ENCODE peak calls at places on chromosomes 7 and 10, in four cellular contexts. One of them, this sample, is unnamed.

GRCh38 chr10:113665806-113666354 is 2.0 kb upstream of the NRAP start:
- DNase-seq in body of pancreas: no peak
- DNase-seq in cardiac muscle cell: no peak
- DNase-seq in WERI-Rb-1: no peak
- DNase-seq in this sample: no peak

GRCh38 chr10:128864554-128865300 is 602.3 kb upstream of the MGMT start:
- DNase-seq in body of pancreas: no peak
- DNase-seq in cardiac muscle cell: no peak
- DNase-seq in WERI-Rb-1: no peak
- DNase-seq in this sample: no peak

GRCh38 chr7:22356855-22357310 is at the start of gene RAPGEF5:
- DNase-seq in body of pancreas: peak; percentile 73
- DNase-seq in cardiac muscle cell: peak; percentile 50
- DNase-seq in WERI-Rb-1: peak; percentile 52
- DNase-seq in this sample: peak; percentile 23

GRCh38 chr10:12806228-12807095 is 195.1 kb downstream of the CCDC3 start:
- DNase-seq in body of pancreas: no peak
- DNase-seq in cardiac muscle cell: no peak
- DNase-seq in WERI-Rb-1: no peak
- DNase-seq in this sample: no peak

GRCh38 chr10:112950714-112951348 is 784 bp downstream of the TCF7L2 start:
- DNase-seq in body of pancreas: peak; percentile 31
- DNase-seq in cardiac muscle cell: peak; percentile 68
- DNase-seq in WERI-Rb-1: peak; percentile 27
- DNase-seq in this sample: no peak

GRCh38 chr10:56785292-56785691 is 424.2 kb upstream of the ZWINT start:
- DNase-seq in body of pancreas: no peak
- DNase-seq in cardiac muscle cell: no peak
- DNase-seq in WERI-Rb-1: no peak
- DNase-seq in this sample: no peak

GRCh38 chr10:102645388-102645740 is 1.1 kb downstream of the TRIM8 start:
- DNase-seq in body of pancreas: peak; percentile 96
- DNase-seq in cardiac muscle cell: peak; percentile 68
- DNase-seq in WERI-Rb-1: peak; percentile 24
- DNase-seq in this sample: peak; percentile 42

GRCh38 chr7:27603813-27604212 is 58.9 kb downstream of the HIBADH start:
- DNase-seq in body of pancreas: no peak
- DNase-seq in cardiac muscle cell: peak; percentile 12
- DNase-seq in WERI-Rb-1: no peak
- DNase-seq in this sample: no peak

GRCh38 chr10:4151466-4151865 is 366.5 kb upstream of the KLF6 start:
- DNase-seq in body of pancreas: no peak
- DNase-seq in cardiac muscle cell: peak; percentile 13
- DNase-seq in WERI-Rb-1: peak; percentile 17
- DNase-seq in this sample: no peak

GRCh38 chr10:69742356-69742695 is 59.4 kb upstream of the COL13A1 start:
- DNase-seq in body of pancreas: no peak
- DNase-seq in cardiac muscle cell: no peak
- DNase-seq in WERI-Rb-1: no peak
- DNase-seq in this sample: no peak

GRCh38 chr7:51732951-51733350 is 416.3 kb upstream of the COBL start:
- DNase-seq in body of pancreas: no peak
- DNase-seq in cardiac muscle cell: no peak
- DNase-seq in WERI-Rb-1: peak; percentile 12
- DNase-seq in this sample: no peak

GRCh38 chr7:143934526-143935340 is at the start of gene OR2F2:
- DNase-seq in body of pancreas: no peak
- DNase-seq in cardiac muscle cell: no peak
- DNase-seq in WERI-Rb-1: no peak
- DNase-seq in this sample: no peak

GRCh38 chr7:18511351-18511750 is 15.8 kb downstream of the HDAC9 start:
- DNase-seq in body of pancreas: no peak
- DNase-seq in cardiac muscle cell: no peak
- DNase-seq in WERI-Rb-1: no peak
- DNase-seq in this sample: no peak

GRCh38 chr10:10831085-10831484 is 186.6 kb upstream of the CELF2 start:
- DNase-seq in body of pancreas: peak; percentile 12
- DNase-seq in cardiac muscle cell: no peak
- DNase-seq in WERI-Rb-1: no peak
- DNase-seq in this sample: no peak

GRCh38 chr7:98187138-98187502 is 24.1 kb upstream of the BHLHA15 start:
- DNase-seq in body of pancreas: no peak
- DNase-seq in cardiac muscle cell: no peak
- DNase-seq in WERI-Rb-1: no peak
- DNase-seq in this sample: no peak

GRCh38 chr10:11863353-11864105 is 40.4 kb downstream of the PROSER2 start:
- DNase-seq in body of pancreas: no peak
- DNase-seq in cardiac muscle cell: no peak
- DNase-seq in WERI-Rb-1: no peak
- DNase-seq in this sample: peak; percentile 25

GRCh38 chr10:72272689-72273409 is 875 bp upstream of the DDIT4 start:
- DNase-seq in body of pancreas: peak; percentile 93
- DNase-seq in cardiac muscle cell: peak; percentile 93
- DNase-seq in WERI-Rb-1: peak; percentile 90
- DNase-seq in this sample: peak; percentile 55

GRCh38 chr7:73526892-73527821 is 5.1 kb upstream of the BAZ1B start:
- DNase-seq in body of pancreas: no peak
- DNase-seq in cardiac muscle cell: no peak
- DNase-seq in WERI-Rb-1: peak; percentile 28
- DNase-seq in this sample: no peak

GRCh38 chr7:25455649-25456251 is 227.5 kb upstream of the NPVF start:
- DNase-seq in body of pancreas: no peak
- DNase-seq in cardiac muscle cell: no peak
- DNase-seq in WERI-Rb-1: no peak
- DNase-seq in this sample: no peak

GRCh38 chr7:1689356-1689755 is 19.3 kb downstream of the ELFN1 start:
- DNase-seq in body of pancreas: no peak
- DNase-seq in cardiac muscle cell: no peak
- DNase-seq in WERI-Rb-1: peak; percentile 2
- DNase-seq in this sample: no peak

GRCh38 chr10:34223658-34224057 is 591.4 kb downstream of the PARD3 start:
- DNase-seq in body of pancreas: no peak
- DNase-seq in cardiac muscle cell: no peak
- DNase-seq in WERI-Rb-1: no peak
- DNase-seq in this sample: no peak

GRCh38 chr7:155422599-155423336 is 35.2 kb upstream of the EN2 start:
- DNase-seq in body of pancreas: no peak
- DNase-seq in cardiac muscle cell: no peak
- DNase-seq in WERI-Rb-1: no peak
- DNase-seq in this sample: no peak

GRCh38 chr7:87341441-87341840 is 4.0 kb upstream of the CROT start:
- DNase-seq in body of pancreas: no peak
- DNase-seq in cardiac muscle cell: peak; percentile 63
- DNase-seq in WERI-Rb-1: no peak
- DNase-seq in this sample: no peak

GRCh38 chr10:118496525-118496924 is 98.9 kb downstream of the PRLHR start:
- DNase-seq in body of pancreas: peak; percentile 81
- DNase-seq in cardiac muscle cell: no peak
- DNase-seq in WERI-Rb-1: no peak
- DNase-seq in this sample: no peak

GRCh38 chr10:44986670-44987069 is 8.1 kb upstream of the DEPP1 start:
- DNase-seq in body of pancreas: no peak
- DNase-seq in cardiac muscle cell: no peak
- DNase-seq in WERI-Rb-1: no peak
- DNase-seq in this sample: no peak

GRCh38 chr10:102812213-102812876 is 24.9 kb downstream of the CYP17A1 start:
- DNase-seq in body of pancreas: peak; percentile 48
- DNase-seq in cardiac muscle cell: no peak
- DNase-seq in WERI-Rb-1: no peak
- DNase-seq in this sample: no peak

GRCh38 chr7:154898973-154899855 is 103.7 kb downstream of the PAXIP1 start:
- DNase-seq in body of pancreas: no peak
- DNase-seq in cardiac muscle cell: no peak
- DNase-seq in WERI-Rb-1: no peak
- DNase-seq in this sample: no peak

GRCh38 chr10:7950981-7951847 is 103.3 kb upstream of the GATA3 start:
- DNase-seq in body of pancreas: no peak
- DNase-seq in cardiac muscle cell: no peak
- DNase-seq in WERI-Rb-1: no peak
- DNase-seq in this sample: no peak

GRCh38 chr7:115023219-115023618 is 101.3 kb downstream of the MDFIC start:
- DNase-seq in body of pancreas: no peak
- DNase-seq in cardiac muscle cell: no peak
- DNase-seq in WERI-Rb-1: no peak
- DNase-seq in this sample: no peak

GRCh38 chr7:48089415-48089975 is 430 bp downstream of the UPP1 start:
- DNase-seq in body of pancreas: peak; percentile 66
- DNase-seq in cardiac muscle cell: no peak
- DNase-seq in WERI-Rb-1: no peak
- DNase-seq in this sample: no peak

GRCh38 chr10:115026041-115026779 is 67.0 kb upstream of the ATRNL1 start:
- DNase-seq in body of pancreas: no peak
- DNase-seq in cardiac muscle cell: no peak
- DNase-seq in WERI-Rb-1: peak; percentile 17
- DNase-seq in this sample: no peak
- TF ChIP-seq CTCF in body of pancreas: no peak
- TF ChIP-seq CTCF in cardiac muscle cell: no peak
- TF ChIP-seq CTCF in WERI-Rb-1: peak; percentile 25
- TF ChIP-seq CTCF in this sample: no peak

GRCh38 chr7:45973725-45974532 is 52.9 kb upstream of the IGFBP3 start:
- DNase-seq in body of pancreas: peak; percentile 39
- DNase-seq in cardiac muscle cell: peak; percentile 50
- DNase-seq in WERI-Rb-1: no peak
- DNase-seq in this sample: no peak
- TF ChIP-seq CTCF in body of pancreas: no peak
- TF ChIP-seq CTCF in cardiac muscle cell: no peak
- TF ChIP-seq CTCF in WERI-Rb-1: no peak
- TF ChIP-seq CTCF in this sample: no peak

DNA sequence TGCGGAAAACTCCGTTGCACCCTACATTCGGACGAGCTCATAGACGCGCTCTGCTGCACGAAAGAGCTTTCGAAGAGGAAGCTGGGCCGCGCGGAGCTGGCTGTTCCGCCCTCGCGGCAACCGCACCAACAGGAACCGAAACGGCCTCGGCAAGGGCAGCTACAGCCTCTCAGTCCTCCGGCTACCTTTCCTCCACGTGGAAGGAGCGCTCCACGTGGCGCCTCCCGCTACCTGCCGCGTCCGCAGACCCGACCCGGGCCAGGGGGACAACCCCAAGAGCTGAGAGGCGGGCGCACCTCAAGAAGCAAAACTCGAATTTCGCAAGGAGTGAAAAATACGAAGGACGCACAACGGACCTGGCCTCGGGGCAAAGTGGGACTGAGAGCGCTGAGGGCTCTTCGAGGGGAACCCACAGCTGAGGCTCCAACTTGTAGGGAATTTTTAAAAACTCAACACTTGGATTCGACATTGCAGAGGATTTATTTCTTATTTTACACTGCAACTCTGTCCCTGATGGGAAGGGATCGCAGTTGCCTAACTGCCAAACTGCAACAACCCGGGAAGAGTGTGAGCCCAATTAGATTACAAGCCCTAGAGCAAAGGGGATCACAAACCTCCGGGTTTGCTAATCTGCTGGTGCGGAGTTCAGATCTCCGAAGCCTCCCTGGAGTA is 1.4 kb downstream of the HPSE2 start:
- DNase-seq in body of pancreas: peak; percentile 16
- DNase-seq in cardiac muscle cell: peak; percentile 66
- DNase-seq in WERI-Rb-1: peak; percentile 12
- DNase-seq in this sample: peak; percentile 65
- TF ChIP-seq CTCF in body of pancreas: no peak
- TF ChIP-seq CTCF in cardiac muscle cell: no peak
- TF ChIP-seq CTCF in WERI-Rb-1: no peak
- TF ChIP-seq CTCF in this sample: no peak

GRCh38 chr10:5890519-5890878 is 456 bp downstream of the FBH1 start:
- DNase-seq in body of pancreas: peak; percentile 41
- DNase-seq in cardiac muscle cell: peak; percentile 25
- DNase-seq in WERI-Rb-1: peak; percentile 9
- DNase-seq in this sample: no peak

GRCh38 chr10:5888352-5888751 is 1.3 kb downstream of the ANKRD16 start:
- DNase-seq in body of pancreas: peak; percentile 21
- DNase-seq in cardiac muscle cell: no peak
- DNase-seq in WERI-Rb-1: no peak
- DNase-seq in this sample: no peak

GRCh38 chr10:5889624-5890518 is at the start of the genes ANKRD16 and FBH1:
- DNase-seq in body of pancreas: peak; percentile 98
- DNase-seq in cardiac muscle cell: peak; percentile 99
- DNase-seq in WERI-Rb-1: peak; percentile 92
- DNase-seq in this sample: peak; percentile 100

GRCh38 chr10:5887641-5888040 is 2.1 kb downstream of the ANKRD16 start:
- DNase-seq in body of pancreas: no peak
- DNase-seq in cardiac muscle cell: no peak
- DNase-seq in WERI-Rb-1: no peak
- DNase-seq in this sample: no peak

GRCh38 chr10:5888843-5889623 is 660 bp downstream of the ANKRD16 start:
- DNase-seq in body of pancreas: peak; percentile 40
- DNase-seq in cardiac muscle cell: peak; percentile 69
- DNase-seq in WERI-Rb-1: peak; percentile 15
- DNase-seq in this sample: peak; percentile 58
- TF ChIP-seq CTCF in body of pancreas: peak; percentile 4
- TF ChIP-seq CTCF in cardiac muscle cell: no peak
- TF ChIP-seq CTCF in WERI-Rb-1: no peak
- TF ChIP-seq CTCF in this sample: no peak

GRCh38 chr10:70982443-70982842 is 94.1 kb upstream of the PCBD1 start:
- DNase-seq in body of pancreas: no peak
- DNase-seq in cardiac muscle cell: no peak
- DNase-seq in WERI-Rb-1: no peak
- DNase-seq in this sample: no peak

GRCh38 chr10:70980687-70981086 is 92.3 kb upstream of the PCBD1 start:
- DNase-seq in body of pancreas: no peak
- DNase-seq in cardiac muscle cell: no peak
- DNase-seq in WERI-Rb-1: no peak
- DNase-seq in this sample: no peak

GRCh38 chr10:70978816-70979215 is 90.5 kb upstream of the PCBD1 start:
- DNase-seq in body of pancreas: no peak
- DNase-seq in cardiac muscle cell: no peak
- DNase-seq in WERI-Rb-1: no peak
- DNase-seq in this sample: no peak

GRCh38 chr10:70981936-70982335 is 93.6 kb upstream of the PCBD1 start:
- DNase-seq in body of pancreas: no peak
- DNase-seq in cardiac muscle cell: no peak
- DNase-seq in WERI-Rb-1: no peak
- DNase-seq in this sample: no peak

GRCh38 chr10:70981171-70981836 is 92.9 kb upstream of the PCBD1 start:
- DNase-seq in body of pancreas: no peak
- DNase-seq in cardiac muscle cell: no peak
- DNase-seq in WERI-Rb-1: no peak
- DNase-seq in this sample: no peak
- TF ChIP-seq CTCF in body of pancreas: no peak
- TF ChIP-seq CTCF in cardiac muscle cell: no peak
- TF ChIP-seq CTCF in WERI-Rb-1: no peak
- TF ChIP-seq CTCF in this sample: no peak

GRCh38 chr10:77837248-77837924 is 89.2 kb downstream of the DLG5 start:
- DNase-seq in body of pancreas: no peak
- DNase-seq in cardiac muscle cell: peak; percentile 71
- DNase-seq in WERI-Rb-1: peak; percentile 81
- DNase-seq in this sample: no peak
- TF ChIP-seq CTCF in body of pancreas: no peak
- TF ChIP-seq CTCF in cardiac muscle cell: no peak
- TF ChIP-seq CTCF in WERI-Rb-1: peak; percentile 72
- TF ChIP-seq CTCF in this sample: no peak